ENCODE peak calls at places on chromosome 9, in nine cellular contexts. W is B cell; F is H7; Z is heart left ventricle; B is activated naive CD8-positive, alpha-beta T cell treated with anti-CD3 and anti-CD28 coated beads, Interleukin-2, amount 50 U/mL, for 24 hours; S is RWPE1; A is kidney; Q is T-helper 1 cell; E is activated CD4-positive, alpha-beta T cell treated with anti-CD3 and anti-CD28 coated beads for 4 hours. L is an unnamed sample.

GRCh38 chr9:136031741-136032638 is 63.1 kb downstream of the NACC2 start:
- DNase-seq in W (no peak), F (no peak), Z (no peak), B (no peak), S (no peak), A (no peak), Q (no peak), E (no peak), L (no peak)

GRCh38 chr9:4581861-4582565 is 80.1 kb upstream of the PLPP6 start:
- DNase-seq in W (no peak), F (no peak), Z (no peak), B (no peak), S (no peak), A (no peak), Q (no peak), E (no peak), L (no peak)

GRCh38 chr9:93466416-93467061 is 13.2 kb upstream of the FAM120AOS start:
- DNase-seq in W (no peak), F (no peak), Z (no peak), B (no peak), S (no peak), A (no peak), Q (peak; percentile 32), E (no peak), L (no peak)

GRCh38 chr9:77598510-77598909 is 49.6 kb downstream of the GNA14 start:
- DNase-seq in W (no peak), F (no peak), Z (peak; percentile 59), B (no peak), S (no peak), A (no peak), Q (no peak), E (no peak), L (peak; percentile 22)

GRCh38 chr9:96515629-96516470 is 65.9 kb downstream of the HABP4 start:
- DNase-seq in W (no peak), F (no peak), Z (no peak), B (no peak), S (no peak), A (no peak), Q (no peak), E (no peak), L (no peak)

GRCh38 chr9:104144336-104144735 is 50.2 kb downstream of the SMC2 start:
- DNase-seq in W (no peak), F (no peak), Z (no peak), B (no peak), S (no peak), A (no peak), Q (no peak), E (no peak), L (no peak)

GRCh38 chr9:127566351-127567001 is 45.6 kb upstream of the STXBP1 start:
- DNase-seq in W (no peak), F (peak; percentile 67), Z (no peak), B (no peak), S (peak; percentile 85), A (no peak), Q (no peak), E (no peak), L (no peak)

GRCh38 chr9:112194969-112195431 is 19.9 kb upstream of the SUSD1 start:
- DNase-seq in W (no peak), F (no peak), Z (peak; percentile 23), B (no peak), S (no peak), A (no peak), Q (no peak), E (no peak), L (no peak)

GRCh38 chr9:135183538-135184153 is 96.2 kb downstream of the OLFM1 start:
- DNase-seq in W (no peak), F (no peak), Z (no peak), B (no peak), S (no peak), A (no peak), Q (no peak), E (no peak), L (no peak)

GRCh38 chr9:5582835-5583195 is 46.1 kb upstream of the RIC1 start:
- DNase-seq in W (peak; percentile 74), F (no peak), Z (peak; percentile 32), B (peak; percentile 45), S (no peak), A (no peak), Q (peak; percentile 78), E (peak; percentile 29), L (peak; percentile 66)

GRCh38 chr9:93917121-93917853 is 37.9 kb downstream of the BARX1 start:
- DNase-seq in W (no peak), F (no peak), Z (no peak), B (no peak), S (no peak), A (no peak), Q (no peak), E (no peak), L (no peak)

GRCh38 chr9:37350486-37351190 is 71.9 kb upstream of the GRHPR start:
- DNase-seq in W (no peak), F (no peak), Z (no peak), B (no peak), S (peak; percentile 96), A (no peak), Q (no peak), E (no peak), L (no peak)

GRCh38 chr9:14440062-14440461 is 126.1 kb upstream of the NFIB start:
- DNase-seq in W (no peak), F (no peak), Z (no peak), B (no peak), S (no peak), A (no peak), Q (no peak), E (no peak), L (no peak)

GRCh38 chr9:88018101-88018500 is 43.8 kb upstream of the CDK20 start:
- DNase-seq in W (no peak), F (no peak), Z (no peak), B (no peak), S (no peak), A (no peak), Q (no peak), E (no peak), L (no peak)

GRCh38 chr9:97560154-97560553 is 58.7 kb downstream of the TMOD1 start:
- DNase-seq in W (no peak), F (no peak), Z (no peak), B (no peak), S (no peak), A (no peak), Q (no peak), E (no peak), L (no peak)

GRCh38 chr9:14111670-14112069 is 202.3 kb downstream of the NFIB start:
- DNase-seq in W (no peak), F (no peak), Z (no peak), B (no peak), S (no peak), A (no peak), Q (no peak), E (no peak), L (no peak)

GRCh38 chr9:25322138-25322537 is 356.1 kb downstream of the TUSC1 start:
- DNase-seq in W (no peak), F (no peak), Z (no peak), B (no peak), S (no peak), A (no peak), Q (no peak), E (no peak), L (no peak)

GRCh38 chr9:110440161-110440560 is 102.5 kb upstream of the TXNDC8 start:
- DNase-seq in W (no peak), F (no peak), Z (no peak), B (no peak), S (peak; percentile 50), A (no peak), Q (no peak), E (no peak), L (no peak)

GRCh38 chr9:25678147-25678666 is at the start of gene TUSC1:
- DNase-seq in W (peak; percentile 51), F (peak; percentile 20), Z (peak; percentile 83), B (peak; percentile 5), S (peak; percentile 76), A (peak; percentile 97), Q (peak; percentile 0), E (no peak), L (peak; percentile 55)

L was measured in dermis microvascular lymphatic vessel endothelial cell.